ENCODE peak calls at places on chromosomes 16 and 17, in five cellular contexts. One of them, this sample, is unnamed. For H3K36me3, the result is how much of the 10 kb centered on the place peaks cover.

GRCh38 chr16:84966150-84966447 is 45.2 kb downstream of the ZDHHC7 start:
- DNase-seq in uterus: no peak
- DNase-seq in brain microvascular endothelial cell: no peak
- DNase-seq in neural progenitor cell: no peak
- DNase-seq in H1: no peak
- DNase-seq in this sample: no peak

GRCh38 chr16:67100569-67101300 is 9.0 kb upstream of the PHAF1 start:
- DNase-seq in neural progenitor cell: no peak
- DNase-seq in brain microvascular endothelial cell: no peak
- DNase-seq in H1: no peak
- DNase-seq in uterus: no peak
- DNase-seq in this sample: no peak

GRCh38 chr17:58335779-58336455 is 7.3 kb upstream of the TSPOAP1 start:
- DNase-seq in H1: no peak
- DNase-seq in uterus: no peak
- DNase-seq in brain microvascular endothelial cell: no peak
- DNase-seq in neural progenitor cell: no peak
- DNase-seq in this sample: no peak

GRCh38 chr16:60929-61878 is 7.6 kb downstream of the SNRNP25 start:
- DNase-seq in brain microvascular endothelial cell: no peak
- DNase-seq in H1: no peak
- DNase-seq in uterus: no peak
- DNase-seq in neural progenitor cell: no peak
- DNase-seq in this sample: no peak

GRCh38 chr17:3788200-3788599 is 12.8 kb downstream of the ITGAE start:
- DNase-seq in H1: no peak
- DNase-seq in neural progenitor cell: no peak
- DNase-seq in brain microvascular endothelial cell: no peak
- DNase-seq in uterus: no peak
- DNase-seq in this sample: no peak

GRCh38 chr17:78924481-78925151 is 571 bp downstream of the TIMP2 start:
- DNase-seq in H1: peak
- DNase-seq in neural progenitor cell: peak
- DNase-seq in uterus: no peak
- DNase-seq in brain microvascular endothelial cell: no peak
- DNase-seq in this sample: no peak

GRCh38 chr17:77704048-77704815 is 254.3 kb upstream of the TNRC6C start:
- DNase-seq in uterus: no peak
- DNase-seq in brain microvascular endothelial cell: no peak
- DNase-seq in H1: no peak
- DNase-seq in neural progenitor cell: no peak
- DNase-seq in this sample: no peak

GRCh38 chr16:29852654-29853053 is 10.4 kb downstream of the CDIPT start:
- DNase-seq in brain microvascular endothelial cell: no peak
- DNase-seq in uterus: no peak
- DNase-seq in neural progenitor cell: no peak
- DNase-seq in H1: no peak
- DNase-seq in this sample: no peak

GRCh38 chr17:42554250-42555121 is 1.8 kb downstream of the HSD17B1 start:
- DNase-seq in H1: peak
- DNase-seq in neural progenitor cell: peak
- DNase-seq in brain microvascular endothelial cell: peak
- DNase-seq in uterus: peak
- DNase-seq in this sample: no peak

GRCh38 chr17:78230996-78231931 is at the start of gene TMEM235:
- DNase-seq in neural progenitor cell: peak
- DNase-seq in brain microvascular endothelial cell: no peak
- DNase-seq in H1: peak
- DNase-seq in uterus: no peak
- DNase-seq in this sample: no peak

GRCh38 chr16:8571061-8571596 is 19.2 kb downstream of the TMEM114 start:
- DNase-seq in H1: no peak
- DNase-seq in uterus: no peak
- DNase-seq in neural progenitor cell: peak
- DNase-seq in brain microvascular endothelial cell: peak
- DNase-seq in this sample: no peak

GRCh38 chr17:74334393-74335039 is 8.5 kb downstream of the KIF19 start:
- DNase-seq in H1: no peak
- DNase-seq in brain microvascular endothelial cell: peak
- DNase-seq in uterus: no peak
- DNase-seq in neural progenitor cell: no peak
- DNase-seq in this sample: no peak

GRCh38 chr16:87240211-87241134 is 76.7 kb downstream of the C16orf95 start:
- DNase-seq in uterus: no peak
- DNase-seq in neural progenitor cell: no peak
- DNase-seq in brain microvascular endothelial cell: no peak
- DNase-seq in H1: no peak
- DNase-seq in this sample: no peak

GRCh38 chr17:35147313-35147982 is at the start of gene UNC45B:
- DNase-seq in neural progenitor cell: no peak
- DNase-seq in uterus: no peak
- DNase-seq in H1: no peak
- DNase-seq in brain microvascular endothelial cell: no peak
- DNase-seq in this sample: no peak

GRCh38 chr16:56301391-56301850 is 110.1 kb downstream of the GNAO1 start:
- DNase-seq in uterus: no peak
- DNase-seq in neural progenitor cell: no peak
- DNase-seq in brain microvascular endothelial cell: peak
- DNase-seq in H1: no peak
- DNase-seq in this sample: no peak

GRCh38 chr16:65336169-65336568 is 214.3 kb upstream of the CDH11 start:
- DNase-seq in brain microvascular endothelial cell: peak
- DNase-seq in H1: no peak
- DNase-seq in neural progenitor cell: no peak
- DNase-seq in uterus: no peak
- DNase-seq in this sample: no peak

GRCh38 chr17:5042152-5043022 is 7.2 kb upstream of the SLC52A1 start:
- DNase-seq in uterus: no peak
- DNase-seq in H1: no peak
- DNase-seq in brain microvascular endothelial cell: no peak
- DNase-seq in neural progenitor cell: no peak
- DNase-seq in this sample: no peak

GRCh38 chr16:84883301-84883700 is 63.5 kb downstream of the CRISPLD2 start:
- DNase-seq in brain microvascular endothelial cell: no peak
- DNase-seq in uterus: no peak
- DNase-seq in neural progenitor cell: no peak
- DNase-seq in H1: no peak
- DNase-seq in this sample: no peak

GRCh38 chr17:58991718-58992331 is 114.9 kb downstream of the TRIM37 start:
- DNase-seq in brain microvascular endothelial cell: peak
- DNase-seq in uterus: no peak
- DNase-seq in H1: no peak
- DNase-seq in neural progenitor cell: no peak
- DNase-seq in this sample: no peak

GRCh38 chr16:86924537-86924936 is 346.2 kb downstream of the FOXL1 start:
- DNase-seq in brain microvascular endothelial cell: peak
- DNase-seq in uterus: no peak
- DNase-seq in H1: no peak
- DNase-seq in neural progenitor cell: no peak
- DNase-seq in this sample: no peak

GRCh38 chr17:74379495-74380085 is 12.3 kb downstream of the GPR142 start:
- DNase-seq in uterus: peak
- DNase-seq in neural progenitor cell: peak
- DNase-seq in brain microvascular endothelial cell: peak
- DNase-seq in H1: peak
- DNase-seq in this sample: peak

GRCh38 chr17:44209786-44210341 is 9.6 kb downstream of the UBTF start:
- DNase-seq in uterus: no peak
- DNase-seq in H1: no peak
- DNase-seq in neural progenitor cell: no peak
- DNase-seq in brain microvascular endothelial cell: no peak
- DNase-seq in this sample: no peak

GRCh38 chr17:30290696-30291570 is 811 bp downstream of the BLMH start:
- DNase-seq in H1: no peak
- DNase-seq in brain microvascular endothelial cell: peak
- DNase-seq in neural progenitor cell: peak
- DNase-seq in uterus: peak
- DNase-seq in this sample: no peak

GRCh38 chr16:10610499-10611184 is 30.2 kb upstream of the EMP2 start:
- DNase-seq in H1: no peak
- DNase-seq in neural progenitor cell: no peak
- DNase-seq in brain microvascular endothelial cell: no peak
- DNase-seq in uterus: no peak
- DNase-seq in this sample: no peak

GRCh38 chr17:7712111-7712771 is 5.3 kb upstream of the DNAH2 start:
- DNase-seq in uterus: no peak
- DNase-seq in brain microvascular endothelial cell: no peak
- DNase-seq in H1: peak
- DNase-seq in neural progenitor cell: peak
- DNase-seq in this sample: no peak

GRCh38 chr16:15653227-15653626 is 3.2 kb downstream of the NDE1 start:
- DNase-seq in H1: no peak
- DNase-seq in neural progenitor cell: no peak
- DNase-seq in brain microvascular endothelial cell: peak
- DNase-seq in uterus: no peak
- DNase-seq in this sample: no peak

GRCh38 chr16:75109732-75110243 is 6.8 kb downstream of the LDHD start:
- DNase-seq in brain microvascular endothelial cell: no peak
- DNase-seq in H1: no peak
- DNase-seq in uterus: no peak
- DNase-seq in neural progenitor cell: no peak
- DNase-seq in this sample: no peak

GRCh38 chr17:18141210-18141803 is 32.8 kb downstream of the MYO15A start:
- DNase-seq in H1: peak
- DNase-seq in brain microvascular endothelial cell: peak
- DNase-seq in uterus: peak
- DNase-seq in neural progenitor cell: peak
- DNase-seq in this sample: no peak

DNA sequence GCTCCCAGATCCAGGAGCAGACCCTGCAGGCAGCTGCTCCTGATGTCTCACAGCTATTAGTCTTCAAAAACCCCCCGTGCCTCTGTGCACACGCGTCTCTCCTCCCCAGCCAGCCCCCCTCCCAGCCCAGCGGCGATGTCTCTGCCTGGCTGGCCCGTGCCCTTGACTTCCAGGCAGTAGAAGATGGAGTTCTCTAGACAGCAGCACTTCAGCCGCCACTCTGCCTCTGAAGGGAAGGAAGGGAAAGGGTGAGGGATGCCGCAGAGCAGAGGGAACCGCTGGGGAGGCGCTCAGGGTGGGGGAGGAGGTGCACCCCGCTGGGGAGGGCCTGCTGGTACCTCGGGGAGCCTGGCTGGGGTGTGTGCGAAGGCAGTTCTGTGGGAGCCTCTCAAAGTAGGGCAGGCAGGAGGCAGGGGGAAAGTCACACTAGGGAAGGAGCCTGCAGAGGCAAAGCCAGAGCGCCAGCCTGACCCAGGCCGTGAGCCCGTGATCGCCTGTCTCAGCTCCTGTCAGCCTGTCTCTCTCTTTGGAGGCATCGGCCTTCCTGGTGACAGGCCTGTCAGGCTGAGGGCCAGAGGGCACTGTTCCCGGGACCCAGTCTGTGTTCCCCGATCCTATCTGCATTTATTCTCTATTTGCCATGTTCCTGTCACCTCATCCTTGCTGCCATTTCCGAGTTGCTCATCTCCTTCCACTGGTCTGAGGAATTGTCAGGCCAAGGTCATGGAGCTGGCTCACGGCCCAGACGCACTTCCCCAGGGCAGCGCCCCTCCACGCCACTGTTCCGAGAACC is 4.5 kb downstream of the PRCD start:
- DNase-seq in uterus: no peak
- DNase-seq in brain microvascular endothelial cell: no peak
- DNase-seq in neural progenitor cell: no peak
- DNase-seq in H1: no peak
- DNase-seq in this sample: no peak
- H3K27ac ChIP-seq in uterus: peak
- H3K27ac ChIP-seq in brain microvascular endothelial cell: no peak
- H3K27ac ChIP-seq in neural progenitor cell: no peak
- H3K27ac ChIP-seq in H1: no peak
- H3K27ac ChIP-seq in this sample: no peak

DNA sequence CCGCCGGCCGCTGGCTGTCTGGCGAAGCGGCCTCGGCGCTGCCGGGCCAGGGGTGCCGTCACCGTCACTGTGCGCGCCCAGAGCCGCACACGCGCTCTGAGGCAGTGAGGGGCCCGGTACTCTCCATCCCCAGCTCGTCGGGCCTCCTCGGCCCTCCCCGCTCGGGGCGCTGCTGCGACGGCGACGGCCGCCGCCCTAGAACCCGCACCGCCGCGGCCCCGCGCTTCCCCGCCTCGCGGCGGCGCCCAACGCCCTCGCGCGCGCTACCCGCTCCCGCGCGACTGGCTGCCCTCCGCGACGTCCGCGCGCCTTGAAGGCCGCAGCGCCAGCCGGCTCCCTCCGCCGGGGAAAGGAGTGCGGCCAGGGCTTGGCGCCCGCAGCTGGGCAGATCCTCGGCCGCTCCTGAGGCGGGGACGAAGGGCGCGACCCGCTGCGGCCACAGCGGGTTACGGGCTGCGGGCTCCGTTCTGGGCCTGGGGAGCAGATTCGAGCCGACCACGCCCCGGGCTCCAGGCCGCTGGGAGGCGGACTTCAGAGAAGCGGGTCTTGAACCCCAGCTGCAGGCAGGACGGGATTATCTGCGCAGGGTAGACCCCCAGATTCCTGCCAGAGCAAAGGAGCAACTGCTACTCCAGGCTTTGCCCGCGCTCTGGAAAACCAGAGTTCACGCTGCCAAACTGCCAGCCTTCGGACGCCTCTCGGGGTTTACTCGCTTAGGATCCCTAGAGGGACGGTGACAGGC is at the start of gene ULK2:
- DNase-seq in brain microvascular endothelial cell: peak
- DNase-seq in neural progenitor cell: peak
- DNase-seq in uterus: peak
- DNase-seq in H1: peak
- DNase-seq in this sample: no peak
- H3K4me3 ChIP-seq in brain microvascular endothelial cell: peak
- H3K4me3 ChIP-seq in neural progenitor cell: peak
- H3K4me3 ChIP-seq in uterus: peak
- H3K4me3 ChIP-seq in H1: peak
- H3K4me3 ChIP-seq in this sample: peak

GRCh38 chr16:57645691-57646387 is 17.4 kb downstream of the ADGRG1 start:
- DNase-seq in H1: no peak
- DNase-seq in neural progenitor cell: no peak
- DNase-seq in brain microvascular endothelial cell: peak
- DNase-seq in uterus: peak
- DNase-seq in this sample: no peak

GRCh38 chr16:57644383-57645014 is 16.1 kb downstream of the ADGRG1 start:
- DNase-seq in uterus: no peak
- DNase-seq in H1: no peak
- DNase-seq in brain microvascular endothelial cell: no peak
- DNase-seq in neural progenitor cell: no peak
- DNase-seq in this sample: no peak

GRCh38 chr16:57642368-57643135 is 14.1 kb downstream of the ADGRG1 start:
- DNase-seq in brain microvascular endothelial cell: no peak
- DNase-seq in H1: no peak
- DNase-seq in neural progenitor cell: no peak
- DNase-seq in uterus: no peak
- DNase-seq in this sample: no peak

GRCh38 chr16:57643166-57643813 is 14.9 kb downstream of the ADGRG1 start:
- DNase-seq in H1: no peak
- DNase-seq in uterus: no peak
- DNase-seq in neural progenitor cell: no peak
- DNase-seq in brain microvascular endothelial cell: peak
- DNase-seq in this sample: no peak

GRCh38 chr16:57643902-57644301 is 15.5 kb downstream of the ADGRG1 start:
- DNase-seq in neural progenitor cell: no peak
- DNase-seq in uterus: no peak
- DNase-seq in H1: no peak
- DNase-seq in brain microvascular endothelial cell: no peak
- DNase-seq in this sample: no peak
- H3K36me3 ChIP-seq in neural progenitor cell: under half
- H3K36me3 ChIP-seq in uterus: under half
- H3K36me3 ChIP-seq in H1: under half
- H3K36me3 ChIP-seq in brain microvascular endothelial cell: under half
- H3K36me3 ChIP-seq in this sample: under half

GRCh38 chr17:29038511-29039300 is 4.2 kb upstream of the PIPOX start:
- DNase-seq in brain microvascular endothelial cell: no peak
- DNase-seq in H1: no peak
- DNase-seq in uterus: no peak
- DNase-seq in neural progenitor cell: peak
- DNase-seq in this sample: no peak
- H3K27ac ChIP-seq in brain microvascular endothelial cell: no peak
- H3K27ac ChIP-seq in H1: peak
- H3K27ac ChIP-seq in uterus: no peak
- H3K27ac ChIP-seq in neural progenitor cell: no peak
- H3K27ac ChIP-seq in this sample: no peak

This sample was measured in thoracic aorta.